ENCODE peak calls at places on chromosomes 16 and 17, in nine cellular contexts. E is transverse colon, F is stomach, L is K562, M is sigmoid colon, A is H1, K is esophagus muscularis mucosa, U is GM12878, C is upper lobe of left lung. H is an unnamed sample.
A peak's percentile ranks its signal among the peaks of the same experiment; 100 is the strongest.

GRCh38 chr16:52545157-52545543 is 1.8 kb downstream of the TOX3 start:
- DNase-seq in M (no peak), K (no peak), F (no peak), E (no peak), U (no peak), A (no peak), L (no peak), C (no peak), H (no peak)

GRCh38 chr16:17235147-17235817 is 235.5 kb downstream of the XYLT1 start:
- DNase-seq in E (no peak), M (no peak), K (no peak), U (no peak), L (no peak), A (no peak), C (no peak), F (no peak), H (no peak)

GRCh38 chr17:58136669-58137279 is 11.4 kb upstream of the OR4D1 start:
- DNase-seq in E (no peak), U (no peak), A (no peak), L (peak; percentile 34), M (no peak), F (no peak), K (no peak), C (no peak), H (no peak)

GRCh38 chr17:82787081-82787848 is 35.4 kb downstream of the TBCD start:
- DNase-seq in E (peak; percentile 34), F (no peak), U (no peak), C (peak; percentile 80), M (peak; percentile 80), L (no peak), K (no peak), A (no peak), H (peak; percentile 88)

GRCh38 chr16:8736123-8736680 is 61.2 kb downstream of the TMEM186 start:
- DNase-seq in A (no peak), M (peak; percentile 28), K (no peak), E (no peak), F (no peak), L (no peak), C (no peak), U (no peak), H (no peak)

GRCh38 chr16:2082171-2082982 is 34.6 kb downstream of the TSC2 start:
- DNase-seq in A (no peak), F (peak; percentile 90), U (no peak), L (no peak), M (peak; percentile 85), E (peak; percentile 50), C (peak; percentile 85), K (no peak), H (no peak)

GRCh38 chr16:15643453-15644305 is 725 bp upstream of the MARF1 start:
- DNase-seq in K (no peak), L (peak; percentile 69), C (no peak), A (no peak), M (no peak), U (no peak), E (peak; percentile 14), F (no peak), H (no peak)

GRCh38 chr16:24921229-24921628 is 75.5 kb downstream of the SLC5A11 start:
- DNase-seq in C (no peak), U (no peak), E (no peak), A (no peak), M (no peak), F (no peak), K (no peak), L (no peak), H (no peak)

GRCh38 chr17:72117748-72118587 is 2.9 kb upstream of the SOX9 start:
- DNase-seq in M (no peak), F (no peak), U (no peak), L (no peak), K (no peak), C (peak; percentile 85), E (peak; percentile 29), A (no peak), H (no peak)

GRCh38 chr16:81319221-81319912 is 4.6 kb downstream of the GAN start:
- DNase-seq in A (no peak), M (no peak), E (no peak), F (no peak), L (peak; percentile 73), C (no peak), K (no peak), U (no peak), H (no peak)

GRCh38 chr17:73476890-73477350 is 165.1 kb upstream of the CDC42EP4 start:
- DNase-seq in C (no peak), L (no peak), A (no peak), K (no peak), F (no peak), U (no peak), M (no peak), E (no peak), H (no peak)

GRCh38 chr16:50340578-50340977 is 28.2 kb downstream of the BRD7 start:
- DNase-seq in U (no peak), L (no peak), F (no peak), C (no peak), M (no peak), A (no peak), E (no peak), K (no peak), H (no peak)

GRCh38 chr16:19808061-19808621 is 76.5 kb downstream of the GPRC5B start:
- DNase-seq in C (no peak), F (peak; percentile 81), K (no peak), L (no peak), M (peak; percentile 36), U (peak; percentile 49), A (no peak), E (no peak), H (no peak)

GRCh38 chr16:19809121-19809635 is 75.5 kb downstream of the GPRC5B start:
- DNase-seq in U (no peak), K (no peak), A (no peak), E (no peak), L (no peak), C (no peak), M (peak; percentile 49), F (peak; percentile 56), H (no peak)

GRCh38 chr16:19812986-19813385 is 71.7 kb downstream of the GPRC5B start:
- DNase-seq in M (no peak), A (no peak), L (no peak), U (no peak), E (no peak), K (no peak), C (no peak), F (no peak), H (no peak)

GRCh38 chr16:19809693-19810092 is 75.0 kb downstream of the GPRC5B start:
- DNase-seq in A (no peak), U (no peak), M (peak; percentile 47), K (no peak), E (no peak), L (no peak), C (no peak), F (no peak), H (no peak)

GRCh38 chr16:19810817-19811731 is 73.6 kb downstream of the GPRC5B start:
- DNase-seq in C (no peak), F (no peak), A (no peak), U (no peak), K (no peak), L (peak; percentile 12), M (peak; percentile 37), E (no peak), H (no peak)
- TF ChIP-seq POLR2A in C (no peak), F (no peak), A (no peak), U (no peak), K (no peak), L (no peak), M (no peak), E (no peak), H (no peak)

GRCh38 chr16:31064882-31065461 is 9.1 kb downstream of the ZNF668 start:
- DNase-seq in E (no peak), A (no peak), C (no peak), K (no peak), M (peak; percentile 87), U (no peak), L (no peak), F (no peak), H (no peak)
- TF ChIP-seq EP300 in E (no peak), A (no peak), C (no peak), K (no peak), M (no peak), U (no peak), L (no peak), F (no peak), H (no peak)

GRCh38 chr17:6936370-6937028 is 59.4 kb upstream of the ALOX12 start:
- DNase-seq in A (no peak), L (no peak), E (peak; percentile 50), C (no peak), U (no peak), F (no peak), M (peak; percentile 74), K (no peak), H (no peak)
- TF ChIP-seq POLR2AphosphoS5 in A (no peak), L (peak; percentile 18), E (no peak), C (no peak), U (no peak), F (no peak), M (no peak), K (no peak), H (no peak)

GRCh38 chr17:64261422-64262124 is 1.5 kb downstream of the TEX2 start:
- DNase-seq in L (peak; percentile 61), U (no peak), F (no peak), C (no peak), K (no peak), M (no peak), A (no peak), E (no peak), H (no peak)
- TF ChIP-seq POLR2A in L (no peak), U (no peak), F (no peak), C (no peak), K (no peak), M (no peak), A (no peak), E (no peak), H (no peak)

DNA sequence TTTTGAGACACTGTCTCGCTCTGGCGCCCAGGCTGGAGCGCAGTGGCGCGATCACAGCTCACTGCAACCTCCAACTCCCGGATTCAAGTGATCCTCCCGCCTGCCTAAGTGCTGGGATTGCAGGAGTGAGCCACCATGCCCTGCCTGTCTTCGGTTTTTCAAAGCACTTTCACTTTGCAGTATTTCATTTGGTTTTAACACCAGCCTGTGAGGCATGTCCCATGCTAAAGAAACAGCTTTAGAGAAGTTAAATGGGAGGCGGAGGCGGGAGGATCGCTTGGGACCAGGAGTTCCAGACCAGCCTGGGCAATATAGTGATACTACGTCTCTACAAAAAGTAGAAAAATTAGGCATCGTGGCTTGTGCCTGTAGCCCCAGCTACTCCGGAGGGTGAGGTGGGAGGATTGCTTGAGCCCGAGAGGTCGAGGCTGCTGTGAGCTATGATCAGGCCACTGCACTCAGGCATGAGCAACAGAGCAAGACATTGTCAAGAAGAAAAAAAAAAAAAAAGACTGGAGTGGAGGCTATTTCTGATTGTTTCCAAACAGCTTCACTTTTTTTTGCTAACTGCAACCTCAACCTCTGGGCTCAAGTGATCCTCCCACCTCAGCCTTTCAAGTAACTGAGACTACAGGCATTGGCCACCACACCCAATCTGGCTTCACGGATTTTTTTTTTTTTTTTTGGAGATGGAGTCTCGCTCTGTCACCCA is 1.3 kb downstream of the METTL23 start:
- DNase-seq in L (peak; percentile 28), K (no peak), U (peak; percentile 31), C (no peak), M (peak; percentile 66), F (no peak), E (peak; percentile 28), A (no peak), H (no peak)
- TF ChIP-seq EP300 in L (no peak), K (no peak), U (no peak), C (no peak), M (no peak), F (no peak), E (no peak), A (no peak), H (no peak)

GRCh38 chr16:71727545-71728324 is 3.2 kb upstream of the PHLPP2 start:
- DNase-seq in A (no peak), C (no peak), F (no peak), U (no peak), K (no peak), L (peak; percentile 29), M (no peak), E (no peak), H (no peak)
- TF ChIP-seq POLR2AphosphoS5 in A (no peak), C (no peak), F (no peak), U (no peak), K (no peak), L (no peak), M (no peak), E (no peak), H (no peak)